ENCODE peak calls at places on chromosomes 16 and 17, in four cellular contexts. One of them, this sample, is unnamed.

GRCh38 chr17:75561927-75562603 is 25.5 kb upstream of the MYO15B start:
- DNase-seq in mucosa of descending colon: no peak
- DNase-seq in NCI-H1694 treated with DMSO at 0.1 percent for 48 hours: no peak
- DNase-seq in WTC11: no peak
- DNase-seq in this sample: no peak

GRCh38 chr16:637081-638018 is 1.2 kb upstream of the METTL26 start:
- DNase-seq in NCI-H1694 treated with DMSO at 0.1 percent for 48 hours: no peak
- DNase-seq in mucosa of descending colon: peak
- DNase-seq in WTC11: peak
- DNase-seq in this sample: peak

GRCh38 chr16:87558682-87559081 is 43.6 kb upstream of the JPH3 start:
- DNase-seq in WTC11: no peak
- DNase-seq in mucosa of descending colon: no peak
- DNase-seq in NCI-H1694 treated with DMSO at 0.1 percent for 48 hours: no peak
- DNase-seq in this sample: no peak

GRCh38 chr17:17790673-17791464 is 45.9 kb downstream of the SREBF1 start:
- DNase-seq in NCI-H1694 treated with DMSO at 0.1 percent for 48 hours: peak
- DNase-seq in mucosa of descending colon: no peak
- DNase-seq in WTC11: no peak
- DNase-seq in this sample: no peak

GRCh38 chr17:17626151-17626805 is 34.8 kb upstream of the PEMT start:
- DNase-seq in NCI-H1694 treated with DMSO at 0.1 percent for 48 hours: no peak
- DNase-seq in mucosa of descending colon: no peak
- DNase-seq in WTC11: peak
- DNase-seq in this sample: no peak

GRCh38 chr17:15944720-15945492 is at the start of gene ADORA2B:
- DNase-seq in mucosa of descending colon: peak
- DNase-seq in NCI-H1694 treated with DMSO at 0.1 percent for 48 hours: peak
- DNase-seq in WTC11: peak
- DNase-seq in this sample: peak

GRCh38 chr16:2156025-2156848 is 655 bp downstream of the TRAF7 start:
- DNase-seq in mucosa of descending colon: peak
- DNase-seq in WTC11: no peak
- DNase-seq in NCI-H1694 treated with DMSO at 0.1 percent for 48 hours: no peak
- DNase-seq in this sample: no peak

GRCh38 chr17:46163316-46163715 is 29.9 kb downstream of the KANSL1 start:
- DNase-seq in NCI-H1694 treated with DMSO at 0.1 percent for 48 hours: no peak
- DNase-seq in mucosa of descending colon: no peak
- DNase-seq in WTC11: no peak
- DNase-seq in this sample: no peak

GRCh38 chr16:84096447-84097005 is 20.2 kb downstream of the MBTPS1 start:
- DNase-seq in NCI-H1694 treated with DMSO at 0.1 percent for 48 hours: no peak
- DNase-seq in mucosa of descending colon: no peak
- DNase-seq in WTC11: no peak
- DNase-seq in this sample: no peak

GRCh38 chr17:28972437-28972836 is 21.1 kb upstream of the PHF12 start:
- DNase-seq in NCI-H1694 treated with DMSO at 0.1 percent for 48 hours: no peak
- DNase-seq in WTC11: no peak
- DNase-seq in mucosa of descending colon: no peak
- DNase-seq in this sample: no peak

GRCh38 chr16:68792465-68793324 is 50.6 kb upstream of the TANGO6 start:
- DNase-seq in NCI-H1694 treated with DMSO at 0.1 percent for 48 hours: no peak
- DNase-seq in WTC11: no peak
- DNase-seq in mucosa of descending colon: no peak
- DNase-seq in this sample: no peak

GRCh38 chr16:53952215-53953208 is 248.6 kb downstream of the FTO start:
- DNase-seq in NCI-H1694 treated with DMSO at 0.1 percent for 48 hours: no peak
- DNase-seq in mucosa of descending colon: no peak
- DNase-seq in WTC11: no peak
- DNase-seq in this sample: no peak

GRCh38 chr16:3198334-3199072 is 10.5 kb downstream of the OR1F1 start:
- DNase-seq in WTC11: no peak
- DNase-seq in NCI-H1694 treated with DMSO at 0.1 percent for 48 hours: no peak
- DNase-seq in mucosa of descending colon: no peak
- DNase-seq in this sample: no peak

GRCh38 chr17:76497979-76498885 is 3.0 kb downstream of the RHBDF2 start:
- DNase-seq in mucosa of descending colon: peak
- DNase-seq in NCI-H1694 treated with DMSO at 0.1 percent for 48 hours: peak
- DNase-seq in WTC11: peak
- DNase-seq in this sample: peak

GRCh38 chr16:8751481-8752311 is 45.7 kb downstream of the TMEM186 start:
- DNase-seq in WTC11: no peak
- DNase-seq in NCI-H1694 treated with DMSO at 0.1 percent for 48 hours: no peak
- DNase-seq in mucosa of descending colon: no peak
- DNase-seq in this sample: no peak

GRCh38 chr17:21174719-21175118 is 39.2 kb downstream of the TMEM11 start:
- DNase-seq in mucosa of descending colon: no peak
- DNase-seq in WTC11: no peak
- DNase-seq in NCI-H1694 treated with DMSO at 0.1 percent for 48 hours: no peak
- DNase-seq in this sample: no peak

GRCh38 chr16:66265106-66265415 is 101.4 kb upstream of the CDH5 start:
- DNase-seq in WTC11: no peak
- DNase-seq in NCI-H1694 treated with DMSO at 0.1 percent for 48 hours: no peak
- DNase-seq in mucosa of descending colon: no peak
- DNase-seq in this sample: no peak

GRCh38 chr17:63039342-63039741 is 73.3 kb downstream of the TANC2 start:
- DNase-seq in NCI-H1694 treated with DMSO at 0.1 percent for 48 hours: no peak
- DNase-seq in mucosa of descending colon: no peak
- DNase-seq in WTC11: no peak
- DNase-seq in this sample: no peak

GRCh38 chr16:11967195-11967911 is 2.3 kb downstream of the TNFRSF17 start:
- DNase-seq in mucosa of descending colon: no peak
- DNase-seq in NCI-H1694 treated with DMSO at 0.1 percent for 48 hours: no peak
- DNase-seq in WTC11: no peak
- DNase-seq in this sample: no peak

GRCh38 chr17:47274319-47275069 is 20.9 kb downstream of the ITGB3 start:
- DNase-seq in mucosa of descending colon: no peak
- DNase-seq in NCI-H1694 treated with DMSO at 0.1 percent for 48 hours: no peak
- DNase-seq in WTC11: no peak
- DNase-seq in this sample: no peak